ENCODE peak calls at places on chromosome 2, in nine cellular contexts. D, M, F, W, I, P, Y, N and B are unnamed samples. For H3K4me1, the result is how much of the 10 kb centered on the place peaks cover.

GRCh38 chr2:85164145-85164559 is 31.0 kb downstream of the TCF7L1 start:
- DNase-seq in D (no peak), M (no peak), F (no peak), W (no peak), I (no peak), P (no peak), Y (no peak), N (no peak), B (no peak)

GRCh38 chr2:219552382-219553167 is 8.7 kb downstream of the TMEM198 start:
- DNase-seq in D (peak), M (peak), F (peak), W (peak), I (peak), P (peak), Y (peak), N (peak), B (no peak)

GRCh38 chr2:198097628-198098027 is 293.2 kb downstream of the PLCL1 start:
- DNase-seq in D (no peak), M (no peak), F (no peak), W (no peak), I (no peak), P (no peak), Y (no peak), N (no peak), B (no peak)

GRCh38 chr2:175233135-175233719 is 51.7 kb upstream of the ATP5MC3 start:
- DNase-seq in D (peak), M (no peak), F (no peak), W (no peak), I (no peak), P (no peak), Y (no peak), N (no peak), B (no peak)

GRCh38 chr2:218284106-218284811 is 8.0 kb downstream of the TMBIM1 start:
- DNase-seq in D (peak), M (no peak), F (no peak), W (no peak), I (no peak), P (peak), Y (peak), N (peak), B (no peak)

GRCh38 chr2:229611360-229611759 is 103.0 kb downstream of the DNER start:
- DNase-seq in D (no peak), M (no peak), F (no peak), W (no peak), I (no peak), P (peak), Y (no peak), N (no peak), B (no peak)

GRCh38 chr2:171482877-171483276 is 39.4 kb upstream of the CYBRD1 start:
- DNase-seq in D (no peak), M (no peak), F (no peak), W (no peak), I (no peak), P (peak), Y (no peak), N (no peak), B (peak)

GRCh38 chr2:28868611-28869010 is 1.5 kb downstream of the TRMT61B start:
- DNase-seq in D (no peak), M (no peak), F (no peak), W (peak), I (no peak), P (no peak), Y (no peak), N (peak), B (no peak)

GRCh38 chr2:135797497-135798274 is 39.3 kb downstream of the LCT start:
- DNase-seq in D (peak), M (peak), F (peak), W (peak), I (peak), P (peak), Y (peak), N (peak), B (peak)

GRCh38 chr2:229342376-229342775 is 71.3 kb upstream of the PID1 start:
- DNase-seq in D (peak), M (peak), F (peak), W (peak), I (no peak), P (peak), Y (peak), N (peak), B (peak)

GRCh38 chr2:203328735-203329549 is 748 bp downstream of the ABI2 start:
- DNase-seq in D (peak), M (peak), F (peak), W (peak), I (no peak), P (peak), Y (no peak), N (peak), B (no peak)

GRCh38 chr2:172489682-172490081 is 62.3 kb downstream of the ITGA6 start:
- DNase-seq in D (no peak), M (no peak), F (no peak), W (no peak), I (no peak), P (no peak), Y (no peak), N (no peak), B (no peak)

GRCh38 chr2:96501886-96502810 is 3.0 kb downstream of the NEURL3 start:
- DNase-seq in D (no peak), M (no peak), F (no peak), W (no peak), I (no peak), P (no peak), Y (no peak), N (peak), B (no peak)

GRCh38 chr2:241857572-241858121 is 1.0 kb downstream of the PDCD1 start:
- DNase-seq in D (no peak), M (no peak), F (no peak), W (no peak), I (peak), P (no peak), Y (no peak), N (no peak), B (no peak)

GRCh38 chr2:9394816-9395215 is 28.5 kb downstream of the ITGB1BP1 start:
- DNase-seq in D (no peak), M (no peak), F (no peak), W (no peak), I (no peak), P (no peak), Y (no peak), N (no peak), B (no peak)

DNA sequence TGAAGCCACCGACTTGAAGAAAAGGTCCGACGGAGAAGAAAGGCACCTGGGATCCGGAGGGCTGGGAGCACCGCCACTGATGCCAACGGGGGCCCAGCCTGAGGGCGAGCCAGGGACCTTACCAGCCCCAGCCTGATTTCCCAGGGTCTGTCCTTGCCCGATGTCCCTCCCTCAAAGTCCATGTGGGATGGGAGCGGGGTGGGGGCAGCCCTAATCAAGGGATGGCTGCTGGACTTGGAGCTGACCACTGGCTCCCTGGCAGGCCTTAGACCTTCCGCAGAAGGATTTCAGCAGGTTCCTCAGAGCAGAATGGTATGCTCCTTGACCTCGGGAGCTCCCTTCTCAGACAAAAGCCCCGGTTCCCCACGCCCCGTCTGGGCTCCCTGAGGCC is 99.6 kb downstream of the ZFP36L2 start:
- DNase-seq in D (no peak), M (no peak), F (no peak), W (no peak), I (no peak), P (no peak), Y (no peak), N (no peak), B (no peak)
- H3K4me1 ChIP-seq in D (under half), M (under half), F (under half), W (under half), I (under half), P (under half), Y (under half), N (under half), B (under half)

DNA sequence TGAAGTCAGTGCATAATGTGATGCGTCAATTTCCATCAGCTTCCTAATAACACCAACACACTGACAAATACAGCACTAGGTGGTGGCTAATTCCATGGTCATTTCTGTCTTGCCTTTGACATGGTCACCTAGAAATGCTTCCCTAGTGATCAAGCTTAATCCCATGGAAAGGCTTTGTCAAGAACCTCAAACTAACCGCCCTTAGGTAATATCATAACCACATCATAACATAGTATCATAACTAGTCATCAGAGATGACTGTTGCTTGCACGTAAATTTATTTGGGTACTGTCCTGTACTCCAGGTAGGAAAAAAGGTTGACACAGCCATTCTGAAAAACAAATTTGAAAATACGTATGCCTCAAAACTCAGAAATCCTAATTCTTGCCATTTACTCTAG is 471.8 kb downstream of the IRS1 start:
- DNase-seq in D (no peak), M (no peak), F (no peak), W (no peak), I (no peak), P (no peak), Y (no peak), N (no peak), B (no peak)
- H3K4me1 ChIP-seq in D (under half), M (under half), F (under half), W (under half), I (under half), P (under half), Y (under half), N (under half), B (under half)

GRCh38 chr2:73972846-73973245 is 11.9 kb upstream of the TET3 start:
- DNase-seq in D (no peak), M (no peak), F (no peak), W (no peak), I (no peak), P (no peak), Y (no peak), N (no peak), B (no peak)

GRCh38 chr2:73969356-73969755 is 15.4 kb upstream of the TET3 start:
- DNase-seq in D (no peak), M (no peak), F (no peak), W (no peak), I (no peak), P (no peak), Y (no peak), N (no peak), B (no peak)

GRCh38 chr2:73971722-73972121 is 13.0 kb upstream of the TET3 start:
- DNase-seq in D (no peak), M (no peak), F (no peak), W (no peak), I (no peak), P (no peak), Y (no peak), N (no peak), B (no peak)

GRCh38 chr2:73970268-73970803 is 14.4 kb upstream of the TET3 start:
- DNase-seq in D (no peak), M (no peak), F (no peak), W (no peak), I (no peak), P (no peak), Y (no peak), N (no peak), B (no peak)

DNA sequence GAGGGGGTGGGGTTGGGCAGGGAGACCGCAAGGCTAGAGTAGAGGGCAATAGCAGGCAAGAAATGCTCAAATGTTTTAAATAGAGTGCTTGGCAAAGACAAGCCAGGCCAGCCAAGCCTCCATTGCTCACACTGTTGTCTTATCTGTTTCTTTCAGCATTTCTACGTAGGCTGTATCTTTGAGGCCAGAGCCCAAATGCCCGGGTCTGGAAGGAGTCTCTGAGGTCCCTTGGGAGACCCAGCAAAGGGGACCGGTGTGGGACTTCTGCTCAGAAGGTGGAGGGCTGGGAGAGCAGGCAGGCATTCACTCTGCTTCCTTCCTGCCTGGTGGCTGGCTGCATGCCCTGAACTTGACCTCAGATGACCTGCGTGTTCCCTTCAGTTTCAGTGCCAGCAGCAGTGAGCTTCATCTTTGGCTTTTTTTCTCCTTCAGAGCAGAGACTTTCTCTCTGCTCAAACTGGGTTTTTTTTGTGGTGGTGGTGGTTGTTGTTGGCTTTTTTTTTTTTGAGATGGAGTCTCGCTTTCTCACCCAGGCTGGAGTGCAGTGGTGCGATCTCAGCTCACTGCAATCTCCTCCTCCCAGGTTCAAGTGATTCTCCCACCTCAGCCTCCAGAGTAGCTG is 13.7 kb upstream of the TET3 start:
- DNase-seq in D (peak), M (peak), F (no peak), W (no peak), I (peak), P (no peak), Y (peak), N (peak), B (no peak)
- H3K4me1 ChIP-seq in D (under half), M (under half), F (under half), W (under half), I (under half), P (under half), Y (under half), N (under half), B (under half)

GRCh38 chr2:17822452-17823117 is 6.3 kb downstream of the MSGN1 start:
- DNase-seq in D (no peak), M (no peak), F (no peak), W (no peak), I (no peak), P (no peak), Y (no peak), N (no peak), B (no peak)
- H3K4me1 ChIP-seq in D (under half), M (under half), F (under half), W (under half), I (under half), P (under half), Y (under half), N (under half), B (under half)

GRCh38 chr2:231667096-231667427 is 41.3 kb upstream of the PTMA start:
- DNase-seq in D (no peak), M (no peak), F (no peak), W (no peak), I (no peak), P (no peak), Y (no peak), N (no peak), B (no peak)
- H3K4me1 ChIP-seq in D (under half), M (under half), F (under half), W (under half), I (under half), P (under half), Y (half or more), N (under half), B (under half)